ENCODE peak calls at places on chromosomes 12 and 14, in six cellular contexts. A, Q, Y, T, L and X are unnamed samples.

GRCh38 chr14:21525571-21525970 is 575 bp downstream of the SALL2 start:
- DNase-seq in A (no peak), Q (no peak), Y (no peak), T (no peak), L (no peak), X (no peak)

GRCh38 chr12:66375560-66375959 is 73.3 kb downstream of the HELB start:
- DNase-seq in A (no peak), Q (no peak), Y (no peak), T (no peak), L (no peak), X (no peak)

GRCh38 chr14:61152851-61153364 is 128.2 kb downstream of the TMEM30B start:
- DNase-seq in A (no peak), Q (no peak), Y (no peak), T (peak), L (no peak), X (no peak)

GRCh38 chr14:70442750-70443149 is 9.2 kb upstream of the ADAM21 start:
- DNase-seq in A (no peak), Q (no peak), Y (no peak), T (no peak), L (no peak), X (no peak)

GRCh38 chr14:50957296-50957695 is 13.0 kb upstream of the PYGL start:
- DNase-seq in A (no peak), Q (no peak), Y (peak), T (no peak), L (no peak), X (no peak)

GRCh38 chr14:106507354-106507753 is 981.0 kb downstream of the TMEM121 start:
- DNase-seq in A (no peak), Q (no peak), Y (no peak), T (no peak), L (no peak), X (no peak)

GRCh38 chr14:36300337-36300736 is 20.1 kb downstream of the MBIP start:
- DNase-seq in A (no peak), Q (no peak), Y (peak), T (no peak), L (no peak), X (no peak)

GRCh38 chr12:102426599-102427541 is 53.5 kb downstream of the IGF1 start:
- DNase-seq in A (no peak), Q (no peak), Y (no peak), T (no peak), L (no peak), X (no peak)

GRCh38 chr14:21039059-21039422 is 3.1 kb upstream of the RNASE7 start:
- DNase-seq in A (no peak), Q (peak), Y (peak), T (peak), L (no peak), X (no peak)

GRCh38 chr12:57726884-57727757 is 11.4 kb downstream of the AGAP2 start:
- DNase-seq in A (no peak), Q (peak), Y (peak), T (no peak), L (no peak), X (no peak)

GRCh38 chr14:100567009-100567876 is 20.0 kb downstream of the BEGAIN start:
- DNase-seq in A (no peak), Q (no peak), Y (no peak), T (no peak), L (no peak), X (no peak)

GRCh38 chr14:77663289-77663688 is 44.5 kb downstream of the ALKBH1 start:
- DNase-seq in A (no peak), Q (no peak), Y (peak), T (no peak), L (no peak), X (no peak)

GRCh38 chr12:53596920-53597363 is 29.2 kb downstream of the ATF7 start:
- DNase-seq in A (no peak), Q (no peak), Y (peak), T (peak), L (no peak), X (no peak)

GRCh38 chr14:52706286-52706685 is 714 bp upstream of the PSMC6 start:
- DNase-seq in A (no peak), Q (no peak), Y (peak), T (no peak), L (no peak), X (no peak)

GRCh38 chr12:51320695-51321320 is 3.2 kb downstream of the BIN2 start:
- DNase-seq in A (no peak), Q (peak), Y (no peak), T (no peak), L (no peak), X (no peak)

GRCh38 chr14:22123188-22123560 is 449.6 kb upstream of the OR4E1 start:
- DNase-seq in A (no peak), Q (no peak), Y (no peak), T (no peak), L (no peak), X (no peak)

GRCh38 chr12:116172224-116172849 is 105.2 kb downstream of the MED13L start:
- DNase-seq in A (no peak), Q (no peak), Y (peak), T (no peak), L (peak), X (no peak)

GRCh38 chr12:119200601-119201000 is 21.9 kb downstream of the HSPB8 start:
- DNase-seq in A (no peak), Q (no peak), Y (no peak), T (no peak), L (no peak), X (no peak)

GRCh38 chr12:91326043-91327027 is 143.7 kb upstream of the DCN start:
- DNase-seq in A (no peak), Q (peak), Y (peak), T (no peak), L (peak), X (no peak)